ENCODE peak calls at places on chromosome 22, in nine cellular contexts. B is lower lobe of right lung, H is GM13976, G is WERI-Rb-1, Z is LNCaP clone FGC, V is colonic mucosa, I is body of pancreas, R is GM20000, Q is epithelial cell of esophagus. C is an unnamed sample.

GRCh38 chr22:36682835-36683234 is 20.7 kb downstream of the CACNG2 start:
- DNase-seq in B (no peak), H (no peak), G (no peak), Z (no peak), V (no peak), I (no peak), R (no peak), Q (no peak), C (no peak)

GRCh38 chr22:36769541-36769940 is 6.4 kb downstream of the IFT27 start:
- DNase-seq in B (no peak), H (no peak), G (no peak), Z (no peak), V (no peak), I (no peak), R (no peak), Q (no peak), C (no peak)

GRCh38 chr22:20805972-20806471 is 32.1 kb downstream of the SERPIND1 start:
- DNase-seq in B (no peak), H (no peak), G (no peak), Z (no peak), V (no peak), I (no peak), R (no peak), Q (no peak), C (no peak)

GRCh38 chr22:36467946-36468345 is 13.5 kb downstream of the TXN2 start:
- DNase-seq in B (no peak), H (no peak), G (no peak), Z (no peak), V (no peak), I (no peak), R (no peak), Q (peak), C (no peak)

GRCh38 chr22:23302171-23303002 is 122.1 kb downstream of the BCR start:
- DNase-seq in B (peak), H (no peak), G (no peak), Z (no peak), V (peak), I (no peak), R (no peak), Q (no peak), C (no peak)

GRCh38 chr22:28180804-28181203 is 261.7 kb upstream of the PITPNB start:
- DNase-seq in B (no peak), H (no peak), G (no peak), Z (no peak), V (no peak), I (no peak), R (no peak), Q (no peak), C (no peak)

GRCh38 chr22:40026641-40027040 is 31.9 kb downstream of the FAM83F start:
- DNase-seq in B (no peak), H (no peak), G (peak), Z (no peak), V (no peak), I (no peak), R (no peak), Q (no peak), C (no peak)

GRCh38 chr22:44413211-44413610 is 84.8 kb downstream of the RTL6 start:
- DNase-seq in B (no peak), H (no peak), G (no peak), Z (no peak), V (no peak), I (no peak), R (no peak), Q (no peak), C (no peak)

GRCh38 chr22:20981787-20982562 is at the start of gene LZTR1:
- DNase-seq in B (peak), H (peak), G (peak), Z (no peak), V (peak), I (peak), R (peak), Q (peak), C (peak)

GRCh38 chr22:44710474-44711235 is 8.7 kb downstream of the PRR5 start:
- DNase-seq in B (no peak), H (peak), G (no peak), Z (no peak), V (peak), I (no peak), R (peak), Q (peak), C (peak)

GRCh38 chr22:20979243-20979809 is 2.8 kb upstream of the LZTR1 start:
- DNase-seq in B (peak), H (peak), G (no peak), Z (no peak), V (peak), I (peak), R (peak), Q (peak), C (no peak)

GRCh38 chr22:33440756-33441155 is 382.6 kb upstream of the SYN3 start:
- DNase-seq in B (no peak), H (no peak), G (no peak), Z (no peak), V (no peak), I (no peak), R (no peak), Q (no peak), C (no peak)

GRCh38 chr22:50218996-50219727 is 18.4 kb downstream of the SELENOO start:
- DNase-seq in B (peak), H (no peak), G (peak), Z (peak), V (peak), I (peak), R (no peak), Q (peak), C (no peak)

GRCh38 chr22:22558071-22558971 is 744 bp downstream of the PRAME start:
- DNase-seq in B (no peak), H (no peak), G (no peak), Z (no peak), V (no peak), I (no peak), R (no peak), Q (no peak), C (no peak)

GRCh38 chr22:43128116-43128515 is 15.1 kb downstream of the MCAT start:
- DNase-seq in B (no peak), H (no peak), G (no peak), Z (no peak), V (no peak), I (no peak), R (no peak), Q (no peak), C (peak)

GRCh38 chr22:49775191-49776052 is 52.3 kb downstream of the BRD1 start:
- DNase-seq in B (no peak), H (no peak), G (no peak), Z (no peak), V (no peak), I (no peak), R (no peak), Q (no peak), C (no peak)

GRCh38 chr22:16658068-16658467 is 65.5 kb upstream of the CCT8L2 start:
- DNase-seq in B (no peak), H (no peak), G (no peak), Z (no peak), V (no peak), I (no peak), R (no peak), Q (no peak), C (no peak)

GRCh38 chr22:44659140-44659539 is 42.9 kb upstream of the PRR5 start:
- DNase-seq in B (peak), H (no peak), G (no peak), Z (no peak), V (no peak), I (no peak), R (no peak), Q (no peak), C (no peak)

GRCh38 chr22:35561796-35562526 is 21.3 kb downstream of the RASD2 start:
- DNase-seq in B (no peak), H (no peak), G (no peak), Z (no peak), V (no peak), I (no peak), R (no peak), Q (peak), C (no peak)

GRCh38 chr22:33386270-33386669 is 328.1 kb upstream of the SYN3 start:
- DNase-seq in B (no peak), H (no peak), G (no peak), Z (no peak), V (no peak), I (no peak), R (no peak), Q (no peak), C (no peak)

GRCh38 chr22:49997221-49997599 is 15.4 kb downstream of the IL17REL start:
- DNase-seq in B (peak), H (peak), G (no peak), Z (no peak), V (peak), I (no peak), R (no peak), Q (no peak), C (no peak)

GRCh38 chr22:43126506-43127165 is 16.1 kb downstream of the BIK start:
- DNase-seq in B (no peak), H (no peak), G (no peak), Z (no peak), V (peak), I (no peak), R (no peak), Q (peak), C (no peak)

GRCh38 chr22:50730013-50730891 is 7.8 kb upstream of the ACR start:
- DNase-seq in B (peak), H (no peak), G (peak), Z (no peak), V (no peak), I (no peak), R (no peak), Q (no peak), C (no peak)

GRCh38 chr22:21972293-21972779 is 10.3 kb downstream of the TOP3B start:
- DNase-seq in B (no peak), H (peak), G (peak), Z (no peak), V (peak), I (peak), R (peak), Q (peak), C (peak)

GRCh38 chr22:28783786-28784671 is 11.5 kb downstream of the CCDC117 start:
- DNase-seq in B (no peak), H (no peak), G (no peak), Z (peak), V (peak), I (no peak), R (no peak), Q (no peak), C (no peak)

GRCh38 chr22:49228431-49229037 is 599.1 kb downstream of the BRD1 start:
- DNase-seq in B (no peak), H (no peak), G (no peak), Z (no peak), V (no peak), I (no peak), R (no peak), Q (no peak), C (no peak)

GRCh38 chr22:49765951-49766350 is 61.7 kb downstream of the BRD1 start:
- DNase-seq in B (peak), H (no peak), G (no peak), Z (no peak), V (no peak), I (no peak), R (no peak), Q (no peak), C (no peak)

GRCh38 chr22:35092146-35092805 is 26.3 kb downstream of the ISX start:
- DNase-seq in B (no peak), H (no peak), G (no peak), Z (no peak), V (no peak), I (no peak), R (no peak), Q (no peak), C (no peak)

DNA sequence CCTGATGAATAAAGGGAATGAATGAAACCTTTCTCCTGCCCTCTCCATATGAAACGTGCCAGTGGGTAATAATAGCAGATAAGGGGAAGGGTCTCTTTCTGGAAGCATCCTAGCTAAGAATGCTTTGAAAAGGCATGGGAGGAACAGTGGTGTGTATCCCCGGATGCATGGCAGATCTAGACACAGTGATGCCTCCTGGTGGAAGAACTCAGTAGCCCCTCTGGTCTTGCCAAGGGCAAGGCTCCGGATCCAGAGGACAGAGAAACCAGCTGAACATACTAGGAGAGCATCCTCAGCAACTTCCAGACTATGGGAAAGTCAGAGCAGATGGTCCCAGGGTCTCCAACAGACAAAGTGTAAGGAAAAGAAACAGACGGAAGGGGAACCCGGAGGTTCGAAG is 6.4 kb downstream of the BAIAP2L2 start:
- DNase-seq in B (peak), H (no peak), G (no peak), Z (no peak), V (no peak), I (no peak), R (peak), Q (no peak), C (peak)
- TF ChIP-seq CTCF in B (no peak), H (no peak), G (peak), Z (no peak), V (no peak), I (no peak), R (no peak), Q (peak), C (peak)

DNA sequence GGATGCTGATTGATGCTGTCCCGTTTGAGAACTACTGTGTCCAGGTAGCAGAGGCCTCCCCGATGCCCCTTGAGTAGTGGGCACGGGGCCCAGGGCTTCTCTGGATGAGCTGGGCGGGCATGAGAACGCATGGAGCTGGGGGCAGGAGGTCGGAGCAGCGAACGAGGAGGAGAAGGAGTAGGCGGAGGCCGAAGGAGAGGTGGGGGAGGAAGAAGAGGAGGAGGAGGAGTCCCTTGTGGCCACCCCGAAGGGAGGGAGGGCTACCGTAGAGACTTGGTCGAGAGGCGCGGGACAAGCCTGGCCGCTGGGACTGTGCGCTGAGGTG is 62.9 kb downstream of the CRYBB2 start:
- DNase-seq in B (no peak), H (peak), G (peak), Z (no peak), V (no peak), I (no peak), R (peak), Q (no peak), C (no peak)
- TF ChIP-seq CTCF in B (no peak), H (no peak), G (no peak), Z (no peak), V (no peak), I (no peak), R (no peak), Q (no peak), C (no peak)

DNA sequence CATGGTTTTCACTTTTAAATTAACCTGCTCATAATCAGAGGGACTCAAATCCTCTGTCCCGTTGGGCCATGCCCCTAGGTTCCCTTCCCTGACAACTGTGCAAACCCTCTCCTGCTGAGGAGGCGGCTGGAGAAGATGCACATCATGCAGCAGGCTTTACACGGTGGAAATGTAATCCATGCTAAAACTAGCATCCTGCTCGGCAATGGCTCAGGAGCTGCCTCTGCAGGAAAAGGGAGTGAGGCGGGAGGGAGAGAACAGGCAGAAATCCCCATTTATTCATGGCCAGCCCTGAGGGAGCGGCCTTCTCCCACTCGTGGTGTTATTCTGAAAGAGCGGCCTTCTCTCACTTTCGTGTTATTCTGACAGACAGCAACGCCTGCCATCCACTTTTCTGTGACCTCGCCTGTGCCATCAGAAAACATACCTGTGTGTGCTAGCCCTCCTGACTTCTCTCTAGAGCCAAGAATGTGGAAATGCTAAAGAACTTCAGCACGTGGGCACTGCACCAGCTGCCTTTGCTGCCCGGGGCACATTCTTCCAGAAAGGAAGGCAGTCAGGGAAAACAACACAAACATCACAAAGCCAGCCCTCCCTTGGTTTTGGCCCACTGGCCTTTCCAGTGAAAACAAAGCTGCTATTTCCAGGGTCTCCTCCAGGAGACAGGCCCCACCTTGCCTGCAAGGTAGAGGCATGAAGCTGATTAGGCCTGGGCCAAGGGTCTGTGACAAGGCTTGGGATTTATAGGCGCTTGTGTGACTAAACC is 62.9 kb upstream of the BID start:
- DNase-seq in B (no peak), H (no peak), G (no peak), Z (no peak), V (no peak), I (no peak), R (no peak), Q (peak), C (no peak)
- TF ChIP-seq CTCF in B (no peak), H (no peak), G (no peak), Z (no peak), V (no peak), I (peak), R (no peak), Q (no peak), C (no peak)

DNA sequence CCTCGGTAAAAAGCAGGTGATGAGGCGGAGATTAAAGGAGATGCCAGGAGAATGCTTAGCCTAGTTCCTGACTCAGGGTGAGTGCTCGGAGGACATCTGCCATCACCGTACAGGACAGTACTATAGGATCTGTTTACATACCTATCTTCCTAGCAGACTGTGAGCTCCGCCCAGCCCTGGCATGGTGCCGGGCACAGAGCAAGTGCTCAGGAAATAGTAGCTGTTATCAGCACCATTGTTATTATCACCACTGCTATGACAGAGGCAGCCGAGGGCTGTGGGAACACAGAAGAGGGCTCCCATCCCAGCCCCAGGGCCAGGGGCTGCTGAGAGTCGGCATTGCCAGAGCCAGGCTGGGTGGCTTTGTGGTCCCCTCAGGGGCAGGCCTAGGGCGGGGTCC is 642 bp upstream of the SEPTIN3 start:
- DNase-seq in B (no peak), H (no peak), G (no peak), Z (no peak), V (peak), I (no peak), R (no peak), Q (peak), C (no peak)
- TF ChIP-seq CTCF in B (no peak), H (no peak), G (no peak), Z (no peak), V (no peak), I (no peak), R (no peak), Q (no peak), C (no peak)

GRCh38 chr22:29883831-29884139 is 811 bp downstream of the MTMR3 start:
- DNase-seq in B (no peak), H (no peak), G (no peak), Z (no peak), V (no peak), I (no peak), R (no peak), Q (peak), C (no peak)
- TF ChIP-seq CTCF in B (no peak), H (no peak), G (no peak), Z (no peak), V (no peak), I (no peak), R (no peak), Q (no peak), C (no peak)

DNA sequence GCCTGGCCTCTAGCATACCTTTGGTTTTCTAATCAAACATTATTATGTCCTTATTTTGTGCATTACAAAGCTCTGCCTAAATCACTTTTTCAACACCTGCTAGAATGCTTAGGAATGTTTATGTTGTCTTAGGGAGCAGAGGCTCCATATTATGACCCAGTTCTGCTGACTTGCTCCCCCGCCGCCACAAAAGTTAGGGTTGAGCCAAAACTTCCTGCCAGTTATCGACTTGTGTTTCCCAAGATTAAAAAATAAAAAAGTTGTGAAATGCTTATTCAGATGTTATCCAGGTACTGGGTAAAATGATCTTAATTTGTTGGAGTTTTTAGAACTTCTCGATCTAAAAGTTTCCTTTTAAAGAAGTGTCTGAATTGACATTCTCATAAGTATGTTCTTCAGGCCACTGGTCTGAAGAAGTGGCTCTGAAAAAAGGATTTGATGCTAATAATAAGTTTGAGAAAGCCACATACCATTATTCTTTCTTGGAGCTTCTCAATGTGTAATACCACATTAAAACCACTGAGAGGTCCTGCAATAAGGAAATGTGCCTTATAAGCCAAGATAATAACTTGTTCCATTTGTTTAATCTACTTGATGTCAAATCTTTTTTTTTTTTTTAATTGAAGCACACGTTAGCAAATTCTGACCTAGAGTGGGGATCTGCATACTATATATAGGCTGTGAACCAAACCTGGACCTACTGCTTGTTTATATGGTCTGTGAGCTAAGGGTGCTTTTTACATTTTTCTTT is 2.2 kb downstream of the RNF185 start:
- DNase-seq in B (no peak), H (no peak), G (no peak), Z (no peak), V (no peak), I (peak), R (no peak), Q (no peak), C (no peak)
- TF ChIP-seq CTCF in B (no peak), H (no peak), G (no peak), Z (no peak), V (no peak), I (peak), R (no peak), Q (no peak), C (peak)

GRCh38 chr22:27150530-27150909 is 493.1 kb downstream of the MIAT start:
- DNase-seq in B (no peak), H (no peak), G (no peak), Z (no peak), V (no peak), I (no peak), R (no peak), Q (peak), C (peak)
- TF ChIP-seq CTCF in B (no peak), H (no peak), G (no peak), Z (no peak), V (no peak), I (no peak), R (no peak), Q (no peak), C (no peak)

GRCh38 chr22:46295277-46295971 is 1.2 kb upstream of the GTSE1 start:
- DNase-seq in B (peak), H (no peak), G (peak), Z (no peak), V (no peak), I (no peak), R (peak), Q (no peak), C (peak)

GRCh38 chr22:46299101-46299500 is 2.4 kb downstream of the GTSE1 start:
- DNase-seq in B (no peak), H (no peak), G (no peak), Z (no peak), V (no peak), I (no peak), R (no peak), Q (no peak), C (no peak)

GRCh38 chr22:46294784-46295183 is 1.9 kb upstream of the GTSE1 start:
- DNase-seq in B (no peak), H (no peak), G (no peak), Z (no peak), V (no peak), I (no peak), R (no peak), Q (no peak), C (no peak)

GRCh38 chr22:46297151-46297819 is 615 bp downstream of the GTSE1 start:
- DNase-seq in B (peak), H (no peak), G (peak), Z (no peak), V (peak), I (no peak), R (peak), Q (peak), C (peak)

GRCh38 chr22:46296257-46297150 is at the start of gene GTSE1:
- DNase-seq in B (peak), H (peak), G (peak), Z (peak), V (peak), I (peak), R (peak), Q (peak), C (peak)
- TF ChIP-seq CTCF in B (peak), H (peak), G (peak), Z (peak), V (no peak), I (peak), R (no peak), Q (peak), C (peak)

C was measured in OCI-LY7.